ENCODE peak calls at places on chromosomes 6 and 20, in five cellular contexts. T, Y, J, F and P are unnamed samples.

GRCh38 chr20:5569021-5569420 is 181.2 kb upstream of the SHLD1 start:
- DNase-seq in T (no peak), Y (peak), J (no peak), F (no peak), P (no peak)

GRCh38 chr6:104705095-104705707 is 154.5 kb downstream of the HACE1 start:
- DNase-seq in T (no peak), Y (peak), J (no peak), F (no peak), P (no peak)

GRCh38 chr6:164370773-164371172 is 938.6 kb downstream of the C6orf118 start:
- DNase-seq in T (no peak), Y (peak), J (no peak), F (no peak), P (no peak)

GRCh38 chr6:106613590-106613989 is 15.7 kb downstream of the RTN4IP1 start:
- DNase-seq in T (no peak), Y (no peak), J (no peak), F (no peak), P (no peak)

GRCh38 chr6:39978240-39978639 is 44.0 kb upstream of the MOCS1 start:
- DNase-seq in T (no peak), Y (no peak), J (no peak), F (no peak), P (no peak)

GRCh38 chr6:149904661-149905370 is 6.9 kb upstream of the RAET1E start:
- DNase-seq in T (no peak), Y (no peak), J (peak), F (no peak), P (no peak)

GRCh38 chr6:104855507-104855906 is 4.2 kb downstream of the HACE1 start:
- DNase-seq in T (no peak), Y (peak), J (no peak), F (no peak), P (no peak)

GRCh38 chr20:16020971-16021370 is 552.3 kb downstream of the KIF16B start:
- DNase-seq in T (no peak), Y (no peak), J (no peak), F (no peak), P (no peak)

GRCh38 chr20:38221041-38221589 is 39.4 kb downstream of the KIAA1755 start:
- DNase-seq in T (peak), Y (peak), J (peak), F (peak), P (no peak)

GRCh38 chr6:52564856-52565255 is 12.0 kb downstream of the TRAM2 start:
- DNase-seq in T (no peak), Y (no peak), J (no peak), F (no peak), P (no peak)

GRCh38 chr6:14883921-14884320 is 361.9 kb upstream of the JARID2 start:
- DNase-seq in T (peak), Y (no peak), J (no peak), F (no peak), P (no peak)

GRCh38 chr6:85690071-85690470 is 47.4 kb upstream of the SYNCRIP start:
- DNase-seq in T (no peak), Y (no peak), J (no peak), F (no peak), P (no peak)

GRCh38 chr6:37182736-37183590 is 13.0 kb downstream of the PIM1 start:
- DNase-seq in T (no peak), Y (peak), J (no peak), F (no peak), P (no peak)

GRCh38 chr6:21679761-21680265 is 86.3 kb downstream of the SOX4 start:
- DNase-seq in T (no peak), Y (peak), J (no peak), F (no peak), P (no peak)

GRCh38 chr6:75326557-75327258 is 42.1 kb upstream of the TMEM30A start:
- DNase-seq in T (peak), Y (peak), J (no peak), F (no peak), P (no peak)

GRCh38 chr6:139545474-139546116 is 171.1 kb upstream of the CITED2 start:
- DNase-seq in T (no peak), Y (no peak), J (no peak), F (no peak), P (no peak)

GRCh38 chr6:65745614-65746013 is 38.6 kb upstream of the EYS start:
- DNase-seq in T (no peak), Y (no peak), J (no peak), F (no peak), P (no peak)

GRCh38 chr20:25081065-25081729 is 744 bp downstream of the VSX1 start:
- DNase-seq in T (peak), Y (peak), J (peak), F (no peak), P (no peak)

GRCh38 chr6:21111399-21111725 is 482.2 kb upstream of the SOX4 start:
- DNase-seq in T (no peak), Y (no peak), J (no peak), F (no peak), P (no peak)

GRCh38 chr20:1810572-1810925 is 84.7 kb upstream of the SIRPA start:
- DNase-seq in T (no peak), Y (no peak), J (no peak), F (no peak), P (no peak)
- H3K4me3 ChIP-seq in T (no peak), Y (no peak), J (no peak), F (no peak), P (no peak)

GRCh38 chr6:42561986-42562385 is 1.8 kb upstream of the UBR2 start:
- DNase-seq in T (no peak), Y (no peak), J (no peak), F (no peak), P (no peak)

GRCh38 chr6:42564496-42564890 is 664 bp downstream of the UBR2 start:
- DNase-seq in T (no peak), Y (no peak), J (no peak), F (no peak), P (no peak)

GRCh38 chr6:42566614-42567208 is 2.9 kb downstream of the UBR2 start:
- DNase-seq in T (no peak), Y (no peak), J (no peak), F (no peak), P (no peak)

GRCh38 chr6:42562788-42563187 is 1.0 kb upstream of the UBR2 start:
- DNase-seq in T (no peak), Y (no peak), J (no peak), F (no peak), P (no peak)

GRCh38 chr6:42563697-42564495 is at the start of gene UBR2:
- DNase-seq in T (peak), Y (peak), J (peak), F (peak), P (peak)
- TF ChIP-seq CTCF in T (peak), Y (peak), J (no peak), F (peak), P (peak)

GRCh38 chr6:3326981-3327380 is 68.2 kb downstream of the PSMG4 start:
- DNase-seq in T (no peak), Y (no peak), J (no peak), F (no peak), P (no peak)

GRCh38 chr6:3327403-3327802 is 68.7 kb downstream of the PSMG4 start:
- DNase-seq in T (no peak), Y (no peak), J (no peak), F (no peak), P (no peak)

GRCh38 chr6:3325210-3325609 is 66.5 kb downstream of the PSMG4 start:
- DNase-seq in T (no peak), Y (peak), J (no peak), F (no peak), P (no peak)

GRCh38 chr6:3328145-3328544 is 69.4 kb downstream of the PSMG4 start:
- DNase-seq in T (no peak), Y (peak), J (no peak), F (no peak), P (no peak)

DNA sequence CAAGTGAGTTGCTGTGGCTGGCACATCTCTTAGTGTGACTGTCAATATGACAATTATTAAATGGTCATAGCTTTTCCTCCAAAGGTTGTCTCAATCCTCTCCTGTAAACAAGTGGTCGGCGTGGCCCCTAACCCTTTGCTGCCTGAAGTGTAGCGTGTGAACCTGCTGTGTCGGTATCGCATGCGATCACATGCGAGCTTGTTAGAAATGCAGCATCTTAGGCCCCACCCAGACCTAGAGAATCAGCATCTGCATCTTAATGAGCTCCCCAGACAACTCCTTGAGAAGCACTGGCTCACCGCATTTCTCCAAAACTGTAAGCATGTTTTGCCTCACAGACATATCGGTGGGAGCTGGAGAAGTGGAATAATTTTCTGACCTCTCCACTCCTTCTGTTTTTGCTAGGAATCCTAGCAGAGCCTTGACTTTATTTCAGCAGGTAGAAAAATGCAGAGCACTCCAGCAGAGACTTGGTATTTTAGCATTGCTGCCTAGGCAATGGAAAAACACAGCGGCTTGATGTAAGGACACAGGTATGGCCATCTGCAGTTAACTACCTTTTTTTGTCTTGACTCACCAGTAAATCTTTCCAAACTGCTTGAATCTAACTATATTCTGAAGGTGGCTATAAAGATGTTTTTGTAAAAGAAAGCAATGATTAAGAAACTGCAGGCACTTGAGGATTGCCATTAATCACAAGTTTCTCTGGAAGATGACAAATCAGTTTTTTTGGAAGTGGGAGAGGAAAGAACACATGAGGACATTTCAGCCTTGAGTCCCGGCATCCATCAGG is 67.6 kb downstream of the PSMG4 start:
- DNase-seq in T (no peak), Y (no peak), J (no peak), F (no peak), P (no peak)
- H3K4me3 ChIP-seq in T (no peak), Y (no peak), J (no peak), F (no peak), P (no peak)

DNA sequence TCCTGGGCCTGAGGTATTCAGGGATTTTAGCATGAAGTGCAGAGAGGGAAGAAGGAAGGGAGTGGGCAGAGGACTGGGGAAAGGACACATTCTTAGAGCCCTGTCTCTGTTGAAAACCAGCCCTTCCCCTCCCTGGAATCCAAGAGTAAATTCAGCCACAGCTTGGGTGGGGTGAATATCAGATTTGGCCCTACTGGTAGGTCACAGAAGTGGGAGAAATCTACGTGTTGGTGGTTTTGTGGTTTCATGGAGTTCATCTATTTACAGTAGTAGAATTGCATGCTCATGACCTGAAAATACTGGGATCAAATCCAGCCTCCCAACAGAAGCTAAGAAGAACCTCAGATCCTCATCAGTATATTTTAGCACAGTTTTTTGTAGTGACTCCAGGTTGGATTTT is 404.4 kb downstream of the BMP2 start:
- DNase-seq in T (no peak), Y (peak), J (no peak), F (no peak), P (no peak)
- TF ChIP-seq CTCF in T (no peak), Y (no peak), J (no peak), F (no peak), P (no peak)

DNA sequence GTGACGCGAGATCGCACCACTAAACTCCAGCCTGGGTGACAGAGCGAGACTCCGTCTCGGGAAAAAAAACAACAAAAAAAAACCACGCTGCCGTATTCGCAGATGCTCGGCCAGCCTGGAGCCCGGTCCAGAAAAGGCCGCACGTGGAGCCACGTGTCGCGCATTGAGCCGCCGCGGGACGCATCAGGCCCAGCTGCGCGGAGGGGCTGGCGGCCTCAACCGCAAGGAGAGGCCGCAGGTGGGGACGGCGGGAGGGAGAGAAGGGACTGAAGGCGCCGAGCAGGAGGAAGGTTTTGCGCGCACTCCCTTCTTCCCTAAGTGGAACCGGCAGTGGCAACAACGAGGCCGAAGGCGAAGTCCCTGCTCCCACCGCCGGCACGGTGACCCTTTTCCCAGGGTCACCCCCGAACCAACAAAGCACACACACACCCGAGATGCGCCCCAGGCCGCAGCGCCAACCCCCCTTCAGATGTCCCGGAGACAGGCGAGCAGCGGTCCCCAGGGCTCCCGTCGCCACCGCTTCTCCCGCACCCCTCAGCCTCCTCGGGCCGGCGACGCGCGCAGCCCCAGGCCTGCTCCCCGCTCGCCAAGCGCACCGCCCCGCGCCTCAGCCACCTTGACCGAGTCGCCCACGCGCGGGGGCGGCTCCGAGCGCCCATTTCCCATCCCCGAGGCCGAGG is 681 bp downstream of the SYCP2 start:
- DNase-seq in T (no peak), Y (no peak), J (no peak), F (no peak), P (no peak)
- H3K4me3 ChIP-seq in T (no peak), Y (no peak), J (peak), F (no peak), P (peak)

GRCh38 chr20:47907031-47907670 is 121.9 kb upstream of the SULF2 start:
- DNase-seq in T (peak), Y (no peak), J (no peak), F (no peak), P (no peak)
- TF ChIP-seq CTCF in T (no peak), Y (no peak), J (no peak), F (no peak), P (no peak)

DNA sequence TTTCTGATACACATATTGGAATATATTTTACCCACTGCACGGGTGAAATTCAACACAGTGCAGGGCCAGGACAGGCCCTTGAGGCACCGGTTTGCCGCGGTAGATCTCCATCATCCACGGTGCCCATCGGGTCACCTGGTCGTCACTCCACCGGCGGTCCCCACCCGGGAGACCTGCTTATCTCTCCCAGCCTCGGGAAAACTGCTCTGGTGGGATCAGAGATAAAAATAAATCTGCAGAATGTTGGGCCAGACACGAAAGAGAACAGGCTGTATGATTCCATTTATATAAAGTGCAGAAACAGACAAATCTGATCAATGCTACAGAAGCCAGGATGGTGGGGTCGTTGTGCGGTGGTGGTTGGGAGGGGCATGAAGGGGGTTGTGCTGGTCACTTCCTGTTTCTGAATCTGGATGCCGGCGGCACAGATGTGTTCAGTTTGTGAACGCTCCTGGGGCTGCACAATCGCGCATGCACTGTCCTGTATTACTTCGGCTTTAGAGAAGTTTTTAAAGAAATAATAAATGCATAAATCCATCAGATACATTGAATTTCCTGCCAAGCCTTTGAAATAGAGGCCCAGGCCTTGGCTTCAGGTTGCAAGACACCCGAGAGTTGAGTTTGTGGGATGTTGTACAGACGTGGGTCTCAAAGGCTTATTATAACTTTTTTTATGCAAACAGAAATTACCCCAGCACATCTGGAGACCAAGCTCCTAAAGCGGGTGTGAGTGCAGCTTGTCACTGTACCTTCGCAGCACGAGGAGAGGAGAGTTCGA is 54.3 kb downstream of the ANKRD60 start:
- DNase-seq in T (no peak), Y (no peak), J (no peak), F (no peak), P (no peak)
- H3K4me3 ChIP-seq in T (no peak), Y (no peak), J (peak), F (no peak), P (no peak)

GRCh38 chr6:367891-368630 is 23.5 kb upstream of the IRF4 start:
- DNase-seq in T (no peak), Y (no peak), J (no peak), F (peak), P (no peak)
- TF ChIP-seq CTCF in T (no peak), Y (no peak), J (no peak), F (no peak), P (no peak)

GRCh38 chr6:16582437-16583150 is 178.7 kb downstream of the ATXN1 start:
- DNase-seq in T (no peak), Y (no peak), J (no peak), F (no peak), P (no peak)
- H3K4me3 ChIP-seq in T (no peak), Y (no peak), J (peak), F (no peak), P (no peak)

GRCh38 chr20:34927736-34928135 is 27.9 kb downstream of the GSS start:
- DNase-seq in T (no peak), Y (no peak), J (no peak), F (no peak), P (no peak)

GRCh38 chr20:34923414-34923813 is 32.2 kb downstream of the GSS start:
- DNase-seq in T (no peak), Y (no peak), J (no peak), F (no peak), P (no peak)

GRCh38 chr20:34922654-34923381 is 32.8 kb downstream of the GSS start:
- DNase-seq in T (no peak), Y (peak), J (no peak), F (no peak), P (no peak)

GRCh38 chr20:34925981-34926380 is 29.6 kb downstream of the GSS start:
- DNase-seq in T (no peak), Y (no peak), J (no peak), F (no peak), P (no peak)

GRCh38 chr20:34925341-34925740 is 30.3 kb downstream of the GSS start:
- DNase-seq in T (no peak), Y (no peak), J (no peak), F (no peak), P (no peak)
- TF ChIP-seq CTCF in T (no peak), Y (no peak), J (no peak), F (no peak), P (no peak)